ENCODE peak calls at places on chromosomes 11 and 22, in eight cellular contexts. M is HCT116, E is K562, U is SK-N-SH, O is GM12878, H is H1, R is endothelial cell of umbilical vein, T is HepG2. B is an unnamed sample.

GRCh38 chr11:862028-862703 is 19.5 kb downstream of the TSPAN4 start:
- DNase-seq in U (peak; percentile 60), T (no peak), H (peak; percentile 68), R (no peak), M (no peak), O (no peak), E (peak; percentile 85), B (no peak)

GRCh38 chr11:32312865-32313403 is 122.4 kb downstream of the WT1 start:
- DNase-seq in H (peak; percentile 60), R (peak; percentile 51), O (no peak), M (peak; percentile 63), E (peak; percentile 60), T (peak; percentile 45), U (peak; percentile 51), B (no peak)

GRCh38 chr11:78808903-78809302 is 234.2 kb upstream of the NARS2 start:
- DNase-seq in H (no peak), T (no peak), E (no peak), O (no peak), U (no peak), R (peak; percentile 46), M (no peak), B (peak; percentile 6)

GRCh38 chr22:16789860-16790493 is 35.2 kb downstream of the XKR3 start:
- DNase-seq in M (no peak), T (no peak), E (no peak), H (no peak), R (no peak), O (no peak), U (no peak), B (no peak)

GRCh38 chr11:61671527-61671926 is 8.7 kb upstream of the DAGLA start:
- DNase-seq in R (no peak), U (no peak), M (no peak), H (no peak), O (no peak), T (peak; percentile 85), E (peak; percentile 51), B (no peak)

GRCh38 chr11:71249301-71249700 is 3.1 kb downstream of the SHANK2 start:
- DNase-seq in T (no peak), O (no peak), U (peak; percentile 12), H (no peak), R (no peak), M (no peak), E (no peak), B (no peak)

GRCh38 chr11:122207505-122207904 is 91.5 kb upstream of the BLID start:
- DNase-seq in O (no peak), R (no peak), U (no peak), E (no peak), M (no peak), T (no peak), H (no peak), B (no peak)

GRCh38 chr11:78100276-78101040 is 20.8 kb upstream of the NDUFC2 start:
- DNase-seq in E (no peak), U (no peak), H (no peak), R (no peak), T (no peak), M (no peak), O (no peak), B (no peak)

DNA sequence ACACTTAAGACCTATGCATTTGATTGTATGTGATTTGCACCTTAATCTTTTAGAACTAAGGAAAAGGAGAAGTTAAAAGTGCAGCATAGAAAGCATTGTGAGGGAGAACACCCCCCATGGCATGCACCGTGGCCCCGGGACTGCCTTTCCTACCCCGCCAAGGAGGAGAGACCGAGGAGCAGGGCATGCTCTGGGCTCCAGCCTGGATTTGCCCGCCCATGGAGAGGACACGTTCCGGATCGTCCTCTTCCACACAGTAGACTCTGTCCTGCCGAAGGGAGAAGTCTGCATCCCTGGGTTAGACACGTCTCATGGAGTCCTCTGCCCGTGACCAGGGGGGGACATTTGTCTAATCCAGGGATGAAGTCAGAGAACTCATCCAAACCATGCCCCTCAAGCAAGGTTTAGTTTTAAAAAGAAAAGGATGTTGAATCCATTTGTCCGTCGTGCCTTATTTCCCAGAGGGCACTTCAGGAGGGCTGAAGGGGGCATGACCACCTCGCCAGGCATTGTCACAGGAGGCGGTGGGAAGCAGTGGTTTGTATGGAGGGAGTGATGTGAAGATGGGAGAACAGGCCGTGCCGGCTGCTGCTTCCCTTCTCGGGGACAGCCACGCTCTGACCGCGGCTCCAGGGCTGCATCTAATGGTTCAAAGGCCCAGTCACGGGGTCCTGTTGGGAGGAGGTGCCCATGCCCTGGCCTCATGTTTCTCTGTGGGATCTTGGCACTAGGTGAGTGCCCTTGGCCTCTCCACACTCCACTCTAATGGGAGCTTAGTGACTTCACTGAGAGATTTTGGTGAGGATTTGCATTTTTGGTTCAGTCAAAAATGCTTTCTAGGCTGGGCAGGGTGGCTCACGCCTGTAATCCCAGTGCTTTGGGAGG is 66.2 kb upstream of the GAL start:
- DNase-seq in M (no peak), O (no peak), H (no peak), R (no peak), U (no peak), T (no peak), E (no peak), B (no peak)
- TF ChIP-seq POLR2AphosphoS5 in M (no peak), O (no peak), H (no peak), R (no peak), U (no peak), T (no peak), E (no peak), B (no peak)

GRCh38 chr11:101128571-101129202 is 926 bp downstream of the PGR start:
- DNase-seq in R (no peak), U (peak; percentile 13), M (no peak), E (no peak), H (peak; percentile 76), O (no peak), T (no peak), B (no peak)

GRCh38 chr11:101127348-101127698 is 2.3 kb downstream of the PGR start:
- DNase-seq in R (no peak), M (no peak), H (peak; percentile 76), U (no peak), O (no peak), T (no peak), E (peak; percentile 34), B (no peak)

GRCh38 chr11:101127699-101128570 is 1.7 kb downstream of the PGR start:
- DNase-seq in R (no peak), U (peak; percentile 28), E (peak; percentile 40), M (no peak), H (peak; percentile 77), O (no peak), T (no peak), B (no peak)

GRCh38 chr11:101129203-101129943 is at the start of gene PGR:
- DNase-seq in T (no peak), E (peak; percentile 65), O (no peak), U (peak; percentile 15), H (peak; percentile 55), M (no peak), R (no peak), B (no peak)

DNA sequence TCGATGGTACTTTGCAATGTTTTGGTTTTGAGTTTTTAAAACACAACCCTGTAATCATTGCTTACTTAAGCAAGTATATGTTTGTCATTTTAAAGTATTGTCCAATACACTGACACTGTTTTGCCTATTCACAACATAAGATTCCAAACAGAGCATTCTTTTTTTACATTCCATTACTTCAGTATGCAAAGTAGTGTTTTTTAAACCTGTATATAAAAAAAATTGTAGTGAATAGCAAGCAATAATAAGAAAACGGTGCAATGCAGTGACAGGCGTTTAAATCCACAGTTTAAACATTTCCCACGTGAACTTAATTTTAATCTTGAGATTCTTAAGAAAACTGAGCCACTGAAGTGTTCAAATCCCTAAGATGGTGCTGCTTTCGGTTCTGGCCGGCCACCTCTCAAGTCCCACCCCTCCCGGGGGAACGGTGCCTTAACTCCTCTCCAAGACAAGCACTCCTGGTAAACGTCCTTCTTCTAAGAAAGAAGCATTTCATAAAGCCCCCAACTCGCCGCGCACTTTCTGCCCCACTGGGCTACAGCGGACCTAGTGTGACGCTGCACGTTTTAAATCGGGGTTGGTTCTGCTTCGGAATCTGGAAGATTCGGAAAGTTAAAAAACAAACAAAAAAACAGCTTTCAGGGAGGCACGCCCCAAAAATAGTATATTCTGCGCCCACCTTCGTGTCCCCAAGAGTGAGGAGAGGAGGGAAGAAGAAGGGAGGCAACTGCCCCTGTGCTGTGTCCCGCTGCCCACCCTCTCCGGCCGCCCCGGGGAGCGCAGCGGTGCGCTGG is 2.9 kb downstream of the PGR start:
- DNase-seq in O (no peak), U (no peak), E (peak; percentile 38), T (no peak), R (peak; percentile 5), M (no peak), H (peak; percentile 47), B (no peak)
- H3K9ac ChIP-seq in O (no peak overlapping the region), U (no peak overlapping the region), E (peak overlapping the region; percentile 89), T (no peak overlapping the region), R (no peak overlapping the region), M (no peak overlapping the region), H (no peak overlapping the region), B (no peak overlapping the region)

GRCh38 chr11:46677991-46678740 is 22.3 kb downstream of the ARHGAP1 start:
- DNase-seq in T (no peak), R (no peak), O (no peak), M (no peak), H (peak; percentile 47), E (no peak), U (no peak), B (no peak)

GRCh38 chr11:46676436-46677158 is 23.8 kb downstream of the ARHGAP1 start:
- DNase-seq in U (no peak), H (no peak), E (no peak), O (no peak), R (no peak), M (no peak), T (no peak), B (no peak)

GRCh38 chr11:46675949-46676348 is 24.5 kb downstream of the ARHGAP1 start:
- DNase-seq in E (no peak), H (no peak), O (no peak), R (no peak), M (no peak), T (no peak), U (no peak), B (no peak)

GRCh38 chr11:46678741-46679130 is 21.7 kb downstream of the ARHGAP1 start:
- DNase-seq in O (no peak), T (no peak), M (no peak), R (no peak), U (no peak), E (no peak), H (no peak), B (no peak)

DNA sequence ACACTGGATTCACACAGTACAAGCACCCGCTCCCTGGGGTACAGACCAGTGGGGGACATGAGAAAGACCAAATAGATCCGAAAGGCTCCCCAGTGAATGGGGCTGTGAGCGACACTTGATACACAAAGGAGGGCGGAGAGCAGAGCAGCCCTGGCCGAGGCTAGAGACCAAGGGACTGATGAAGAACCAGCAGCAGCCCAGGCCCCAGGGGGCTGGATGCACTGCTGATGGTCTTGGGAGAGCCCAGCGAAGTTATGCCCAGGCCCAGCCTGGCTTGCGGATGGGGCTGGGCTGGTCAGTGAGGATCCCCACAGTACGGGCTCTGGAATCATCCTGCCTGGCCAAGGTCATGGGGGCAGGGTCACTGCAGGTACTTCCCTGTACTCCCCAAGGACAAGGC is 23.2 kb downstream of the ARHGAP1 start:
- DNase-seq in U (no peak), T (no peak), M (no peak), E (no peak), R (no peak), H (no peak), O (no peak), B (no peak)
- H3K4me3 ChIP-seq in U (no peak overlapping the region), T (no peak overlapping the region), M (no peak overlapping the region), E (no peak overlapping the region), R (no peak overlapping the region), H (no peak overlapping the region), O (no peak overlapping the region), B (no peak overlapping the region)

DNA sequence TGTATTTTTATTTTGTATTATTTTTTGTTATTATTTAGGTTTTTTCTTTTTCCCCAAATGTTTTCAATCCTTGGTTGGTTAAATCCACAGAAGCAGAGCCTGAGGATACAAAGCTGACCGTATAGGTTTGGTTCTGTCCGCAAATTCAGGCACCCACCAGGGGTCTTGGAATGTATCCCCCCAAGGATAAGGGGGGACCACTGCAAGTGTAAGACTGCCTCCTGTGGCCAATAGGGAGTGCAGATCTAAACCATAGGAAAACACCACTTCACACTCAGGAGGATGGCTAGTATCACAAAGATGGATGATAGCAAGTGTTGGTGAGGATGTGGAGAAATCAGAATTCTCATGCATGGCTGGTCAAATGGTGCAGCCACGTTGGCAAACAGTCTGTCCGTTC is 20.0 kb downstream of the CPT1A start:
- DNase-seq in E (no peak), R (no peak), T (no peak), M (no peak), O (no peak), U (no peak), H (no peak), B (no peak)
- TF ChIP-seq POLR2AphosphoS5 in E (no peak), R (no peak), T (no peak), M (no peak), O (no peak), U (no peak), H (no peak), B (no peak)

B was measured in SK-N-MC.